ENCODE peak calls at places on chromosomes 6 and 20, in four cellular contexts. S is astrocyte of the spinal cord, Y is ascending aorta, H is activated B cell treated with CpG ODN at 0.5 μM for 24 hours. K is an unnamed sample.

GRCh38 chr6:43630980-43631619 is 2.0 kb upstream of the GTPBP2 start:
- DNase-seq in S (no peak), Y (no peak), H (no peak), K (no peak)

GRCh38 chr6:42428326-42429041 is 23.2 kb downstream of the TRERF1 start:
- DNase-seq in S (no peak), Y (no peak), H (no peak), K (no peak)

GRCh38 chr6:159463440-159463839 is 229.6 kb downstream of the SOD2 start:
- DNase-seq in S (no peak), Y (no peak), H (no peak), K (no peak)

GRCh38 chr20:14580426-14581074 is 243.1 kb upstream of the FLRT3 start:
- DNase-seq in S (no peak), Y (no peak), H (no peak), K (no peak)

GRCh38 chr6:33384581-33385020 is 7.0 kb upstream of the KIFC1 start:
- DNase-seq in S (peak; percentile 60), Y (no peak), H (no peak), K (peak; percentile 59)

GRCh38 chr6:21752054-21752811 is 158.7 kb downstream of the SOX4 start:
- DNase-seq in S (peak; percentile 59), Y (no peak), H (no peak), K (no peak)

GRCh38 chr20:24672886-24673677 is 203.7 kb downstream of the SYNDIG1 start:
- DNase-seq in S (peak; percentile 98), Y (peak; percentile 61), H (no peak), K (no peak)

GRCh38 chr6:143205170-143205879 is 144.6 kb downstream of the AIG1 start:
- DNase-seq in S (no peak), Y (no peak), H (no peak), K (no peak)

GRCh38 chr6:144559865-144560603 is 274.9 kb downstream of the UTRN start:
- DNase-seq in S (peak; percentile 24), Y (no peak), H (no peak), K (no peak)

GRCh38 chr6:131062245-131063027 is 609 bp downstream of the EPB41L2 start:
- DNase-seq in S (no peak), Y (peak; percentile 67), H (peak; percentile 40), K (peak; percentile 49)

GRCh38 chr20:1946762-1947534 is 46.9 kb downstream of the PDYN start:
- DNase-seq in S (no peak), Y (peak; percentile 70), H (no peak), K (peak; percentile 52)

GRCh38 chr20:59724457-59725366 is 120.4 kb downstream of the PHACTR3 start:
- DNase-seq in S (no peak), Y (peak; percentile 37), H (no peak), K (no peak)

GRCh38 chr6:25337004-25337403 is 57.8 kb downstream of the CARMIL1 start:
- DNase-seq in S (no peak), Y (no peak), H (no peak), K (no peak)

GRCh38 chr6:97771356-97771755 is 488.3 kb upstream of the MMS22L start:
- DNase-seq in S (no peak), Y (no peak), H (no peak), K (no peak)

GRCh38 chr20:38158701-38159325 is 6.3 kb downstream of the TGM2 start:
- DNase-seq in S (no peak), Y (peak; percentile 72), H (no peak), K (no peak)

GRCh38 chr6:10146723-10147451 is 268.0 kb downstream of the TFAP2A start:
- DNase-seq in S (peak; percentile 9), Y (no peak), H (no peak), K (peak; percentile 20)

GRCh38 chr6:107956586-107957164 is 1.3 kb downstream of the SEC63 start:
- DNase-seq in S (peak; percentile 47), Y (no peak), H (no peak), K (no peak)

GRCh38 chr6:57302477-57302876 is 15.0 kb upstream of the PRIM2 start:
- DNase-seq in S (no peak), Y (no peak), H (no peak), K (no peak)

GRCh38 chr6:169738204-169738971 is 13.0 kb downstream of the DYNLT2 start:
- DNase-seq in S (no peak), Y (no peak), H (no peak), K (no peak)

GRCh38 chr6:5751525-5752252 is 255.0 kb downstream of the NRN1 start:
- DNase-seq in S (no peak), Y (no peak), H (no peak), K (no peak)

GRCh38 chr20:41174782-41175181 is 37.4 kb downstream of the PLCG1 start:
- DNase-seq in S (no peak), Y (peak; percentile 64), H (peak; percentile 1), K (no peak)

GRCh38 chr6:164928041-164928321 is 381.4 kb downstream of the C6orf118 start:
- DNase-seq in S (no peak), Y (no peak), H (no peak), K (no peak)

GRCh38 chr6:100460650-100461204 is 4.0 kb downstream of the SIM1 start:
- DNase-seq in S (no peak), Y (no peak), H (no peak), K (no peak)

GRCh38 chr6:22214314-22214713 is 82.5 kb downstream of the PRL start:
- DNase-seq in S (no peak), Y (no peak), H (no peak), K (no peak)

GRCh38 chr20:9743871-9744270 is 95.0 kb downstream of the PAK5 start:
- DNase-seq in S (no peak), Y (no peak), H (no peak), K (no peak)

GRCh38 chr6:42103753-42104094 is 38.7 kb downstream of the C6orf132 start:
- DNase-seq in S (no peak), Y (no peak), H (no peak), K (no peak)

GRCh38 chr20:25139061-25139705 is 56.3 kb upstream of the ENTPD6 start:
- DNase-seq in S (no peak), Y (no peak), H (no peak), K (no peak)

GRCh38 chr6:14638932-14639875 is 521.6 kb downstream of the CD83 start:
- DNase-seq in S (peak; percentile 44), Y (no peak), H (no peak), K (no peak)

GRCh38 chr6:32086661-32087573 is 22.2 kb downstream of the TNXB start:
- DNase-seq in S (peak; percentile 70), Y (no peak), H (no peak), K (no peak)

GRCh38 chr6:32087574-32088486 is 21.3 kb downstream of the TNXB start:
- DNase-seq in S (peak; percentile 50), Y (peak; percentile 94), H (peak; percentile 62), K (peak; percentile 79)

GRCh38 chr6:32084780-32085179 is 24.4 kb downstream of the TNXB start:
- DNase-seq in S (no peak), Y (no peak), H (no peak), K (no peak)

GRCh38 chr6:32083812-32084768 is 25.0 kb downstream of the TNXB start:
- DNase-seq in S (no peak), Y (no peak), H (no peak), K (no peak)

DNA sequence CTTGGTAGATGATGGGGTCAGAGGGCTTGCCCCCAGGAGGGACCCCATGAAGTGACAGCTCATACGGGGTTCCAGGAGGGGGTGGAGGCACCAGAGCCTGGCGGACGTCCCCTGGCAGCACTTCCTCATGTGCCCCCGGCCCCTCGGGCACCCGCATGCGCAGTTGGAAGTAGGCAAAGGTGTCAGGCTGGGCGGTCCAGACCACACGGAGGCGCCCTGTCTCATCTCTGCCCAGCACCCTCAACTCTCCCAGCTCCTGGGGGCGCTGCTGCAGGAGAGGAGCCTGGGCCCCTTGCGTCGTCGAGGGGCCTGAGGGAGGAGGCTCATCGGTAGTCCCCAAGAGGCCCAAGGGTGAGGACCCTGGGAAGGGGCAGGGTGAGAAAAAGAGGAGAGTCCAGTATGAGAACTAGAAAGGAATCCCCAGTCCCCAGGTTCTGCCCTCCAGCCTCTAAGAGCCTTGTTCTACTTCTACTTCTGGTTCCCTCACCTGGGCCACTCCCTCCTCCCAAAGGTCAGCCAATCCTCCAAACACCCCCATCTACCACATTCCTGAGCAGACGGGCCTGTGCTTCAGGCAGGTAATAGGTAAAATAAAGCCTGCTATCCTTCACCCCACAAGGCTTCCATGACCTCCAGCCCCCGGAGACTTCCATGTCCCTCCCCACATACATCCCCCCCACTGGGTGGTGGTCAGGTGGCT is 23.2 kb downstream of the TNXB start:
- DNase-seq in S (no peak), Y (no peak), H (no peak), K (no peak)
- TF ChIP-seq CTCF in S (no peak), Y (no peak), H (no peak), K (no peak)

GRCh38 chr6:112563368-112563767 is 216.2 kb downstream of the RFPL4B start:
- DNase-seq in S (peak; percentile 78), Y (no peak), H (no peak), K (no peak)

GRCh38 chr6:112562348-112563220 is 215.5 kb downstream of the RFPL4B start:
- DNase-seq in S (peak; percentile 35), Y (no peak), H (no peak), K (no peak)

GRCh38 chr6:112557961-112558360 is 210.8 kb downstream of the RFPL4B start:
- DNase-seq in S (no peak), Y (no peak), H (no peak), K (no peak)

DNA sequence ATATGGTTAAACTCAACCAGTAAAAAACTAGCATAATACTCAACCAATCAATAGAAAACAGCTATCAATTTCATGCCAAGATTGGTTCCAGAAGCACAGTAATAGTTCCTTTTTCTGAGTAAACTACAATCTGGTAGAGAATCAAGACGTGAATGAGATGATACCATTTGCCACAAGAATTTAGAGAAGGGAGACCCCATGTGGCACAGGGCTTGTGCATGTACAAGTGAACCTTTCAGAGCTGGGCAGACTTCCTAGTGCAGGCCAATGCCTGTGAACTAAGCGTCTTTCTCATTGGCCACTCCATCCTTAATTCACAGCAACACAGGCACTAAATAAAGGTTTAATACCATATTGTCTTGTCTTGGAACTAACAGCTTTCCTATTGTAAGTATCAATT is 213.5 kb downstream of the RFPL4B start:
- DNase-seq in S (no peak), Y (no peak), H (no peak), K (no peak)
- TF ChIP-seq CTCF in S (no peak), Y (no peak), H (no peak), K (no peak)

GRCh38 chr20:45318948-45319347 is 10.8 kb upstream of the MATN4 start:
- DNase-seq in S (no peak), Y (no peak), H (no peak), K (no peak)

GRCh38 chr20:45323731-45324130 is 15.6 kb upstream of the MATN4 start:
- DNase-seq in S (no peak), Y (no peak), H (no peak), K (no peak)

GRCh38 chr20:45325367-45325766 is 17.3 kb upstream of the MATN4 start:
- DNase-seq in S (no peak), Y (no peak), H (no peak), K (peak; percentile 56)

GRCh38 chr20:45320948-45321595 is 13.0 kb upstream of the MATN4 start:
- DNase-seq in S (no peak), Y (no peak), H (no peak), K (no peak)

DNA sequence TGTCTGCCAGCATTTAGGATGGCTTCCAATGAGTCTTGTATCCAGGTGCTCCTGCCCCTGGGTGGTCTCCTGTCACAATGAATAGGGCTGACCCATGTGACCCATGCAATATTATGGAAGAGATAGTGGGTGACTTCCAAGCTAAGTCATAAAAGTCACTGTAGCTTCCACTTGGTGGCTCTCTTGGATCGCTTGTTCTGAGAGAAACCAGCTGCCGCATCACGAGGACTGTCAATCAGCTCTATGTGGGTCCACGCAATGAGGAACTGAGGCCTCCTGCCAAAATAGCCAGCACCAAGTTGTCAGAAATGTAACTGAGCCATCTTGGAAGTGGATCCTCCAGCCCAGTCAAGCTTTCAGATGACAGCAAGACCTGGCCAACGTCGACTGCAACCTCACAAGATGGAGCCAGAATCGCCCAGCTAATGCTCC is 14.9 kb upstream of the MATN4 start:
- DNase-seq in S (no peak), Y (no peak), H (no peak), K (no peak)
- TF ChIP-seq CTCF in S (peak; percentile 18), Y (peak; percentile 41), H (no peak), K (no peak)

GRCh38 chr6:116217069-116217468 is 36.8 kb downstream of the TSPYL4 start:
- DNase-seq in S (peak; percentile 55), Y (no peak), H (no peak), K (no peak)
- TF ChIP-seq CTCF in S (peak; percentile 42), Y (peak; percentile 56), H (no peak), K (peak; percentile 70)